ENCODE peak calls at places on chromosomes 12 and 14, in four cellular contexts. W is stimulated activated CD8-positive, alpha-beta memory T cell treated with anti-CD3 and anti-CD28 coated beads, Interleukin-12 subunit alpha, Interleukin-12 subunit beta, amount 100 ng/mL, for 1 hour; V is uterus; S is mammary epithelial cell. U is an unnamed sample.

GRCh38 chr14:75174066-75174465 is 2.3 kb downstream of the TMED10 start:
- DNase-seq in W (no peak), V (no peak), S (no peak), U (no peak)

GRCh38 chr12:64232201-64232600 is 10.1 kb upstream of the KICS2 start:
- DNase-seq in W (no peak), V (no peak), S (no peak), U (peak)

GRCh38 chr12:47022296-47022695 is 57.1 kb upstream of the PCED1B start:
- DNase-seq in W (no peak), V (no peak), S (peak), U (no peak)

GRCh38 chr12:25213338-25213737 is 18.3 kb downstream of the ETFRF1 start:
- DNase-seq in W (no peak), V (no peak), S (no peak), U (no peak)

GRCh38 chr14:63186453-63186852 is 17.8 kb upstream of the RHOJ start:
- DNase-seq in W (no peak), V (no peak), S (no peak), U (no peak)

GRCh38 chr12:46207644-46208043 is 61.2 kb downstream of the SLC38A1 start:
- DNase-seq in W (no peak), V (no peak), S (no peak), U (no peak)

GRCh38 chr14:61420326-61420725 is 98.9 kb downstream of the PRKCH start:
- DNase-seq in W (no peak), V (no peak), S (peak), U (no peak)

GRCh38 chr14:29064305-29064704 is 297.7 kb downstream of the FOXG1 start:
- DNase-seq in W (no peak), V (no peak), S (no peak), U (no peak)

GRCh38 chr12:22287056-22287455 is 47.5 kb downstream of the ST8SIA1 start:
- DNase-seq in W (no peak), V (no peak), S (peak), U (no peak)

GRCh38 chr14:85549697-85550096 is 19.8 kb downstream of the FLRT2 start:
- DNase-seq in W (no peak), V (no peak), S (no peak), U (no peak)

GRCh38 chr12:122827258-122827657 is 8.0 kb upstream of the HIP1R start:
- DNase-seq in W (no peak), V (no peak), S (no peak), U (no peak)

GRCh38 chr12:105977256-105978051 is 161.3 kb downstream of the NUAK1 start:
- DNase-seq in W (no peak), V (no peak), S (peak), U (no peak)

GRCh38 chr12:131390408-131391100 is 320.3 kb upstream of the SFSWAP start:
- DNase-seq in W (no peak), V (no peak), S (no peak), U (peak)

GRCh38 chr12:110639336-110640178 is 25.6 kb downstream of the TCTN1 start:
- DNase-seq in W (no peak), V (no peak), S (peak), U (no peak)

GRCh38 chr12:89707992-89708792 is 446 bp downstream of the ATP2B1 start:
- DNase-seq in W (no peak), V (peak), S (peak), U (peak)

GRCh38 chr12:55716582-55717396 is 943 bp downstream of the BLOC1S1 start:
- DNase-seq in W (no peak), V (no peak), S (no peak), U (no peak)

GRCh38 chr12:76080017-76080728 is 4.3 kb downstream of the NAP1L1 start:
- DNase-seq in W (no peak), V (no peak), S (no peak), U (peak)

GRCh38 chr14:90645842-90646443 is 170.3 kb downstream of the TTC7B start:
- DNase-seq in W (no peak), V (no peak), S (peak), U (peak)

GRCh38 chr12:1518763-1519516 is 75.4 kb downstream of the FBXL14 start:
- DNase-seq in W (no peak), V (no peak), S (peak), U (no peak)

U was measured in T47D.